ENCODE peak calls at places on chromosomes 11 and 22, in five cellular contexts. F is PC-9, J is H9, T is GM04503, O is astrocyte of the cerebellum. P is an unnamed sample.

GRCh38 chr11:29448246-29448877 is 568.5 kb downstream of the KCNA4 start:
- DNase-seq in J (no peak), F (no peak), O (peak), T (no peak), P (peak)

GRCh38 chr11:76623171-76623883 is 47.2 kb downstream of the LRRC32 start:
- DNase-seq in J (no peak), F (no peak), T (no peak), O (no peak), P (no peak)

GRCh38 chr22:39646614-39647210 is 76.2 kb downstream of the CACNA1I start:
- DNase-seq in J (no peak), O (no peak), T (no peak), F (no peak), P (no peak)

GRCh38 chr11:48880021-48880441 is 103.7 kb downstream of the TRIM51G start:
- DNase-seq in T (no peak), J (peak), O (no peak), F (no peak), P (no peak)

GRCh38 chr11:2300936-2301630 is 635 bp downstream of the C11orf21 start:
- DNase-seq in T (no peak), J (no peak), F (no peak), O (no peak), P (no peak)

GRCh38 chr11:130237282-130238006 is 77.3 kb downstream of the ZBTB44 start:
- DNase-seq in F (no peak), O (no peak), T (no peak), J (no peak), P (no peak)

GRCh38 chr11:45435706-45436105 is 149.6 kb upstream of the SYT13 start:
- DNase-seq in O (no peak), T (no peak), F (no peak), J (no peak), P (no peak)

GRCh38 chr11:76659672-76660532 is 10.6 kb downstream of the LRRC32 start:
- DNase-seq in F (no peak), J (no peak), O (no peak), T (no peak), P (no peak)

GRCh38 chr11:79963886-79964660 is 523.2 kb upstream of the TENM4 start:
- DNase-seq in T (no peak), J (no peak), F (no peak), O (no peak), P (no peak)

GRCh38 chr11:126355324-126355925 is at the start of gene ST3GAL4:
- DNase-seq in O (no peak), T (no peak), F (peak), J (peak), P (peak)

P was measured in iPS-NIHi11.